ENCODE peak calls at places on chromosomes 12 and 14, in four cellular contexts. E, G, R and M are unnamed samples.

GRCh38 chr12:17950898-17951297 is 139.1 kb downstream of the RERGL start:
- DNase-seq in E (no peak), G (no peak), R (peak), M (no peak)

GRCh38 chr14:61147898-61148549 is 133.1 kb downstream of the TMEM30B start:
- DNase-seq in E (peak), G (peak), R (peak), M (peak)

GRCh38 chr12:127108360-127109215 is 1158.4 kb upstream of the TMEM132C start:
- DNase-seq in E (peak), G (peak), R (no peak), M (peak)

GRCh38 chr12:109241936-109242335 is 67.1 kb downstream of the FOXN4 start:
- DNase-seq in E (no peak), G (no peak), R (no peak), M (no peak)

GRCh38 chr12:26471560-26471959 is 276.2 kb downstream of the SSPN start:
- DNase-seq in E (peak), G (peak), R (no peak), M (peak)

GRCh38 chr12:123912415-123913385 is 59.9 kb downstream of the CCDC92 start:
- DNase-seq in E (no peak), G (no peak), R (no peak), M (no peak)

GRCh38 chr14:54567634-54568561 is 970 bp downstream of the SAMD4A start:
- DNase-seq in E (peak), G (peak), R (peak), M (no peak)

GRCh38 chr14:99668998-99669314 is 15.1 kb upstream of the CYP46A1 start:
- DNase-seq in E (no peak), G (no peak), R (no peak), M (no peak)

GRCh38 chr12:39946361-39946948 is 159.4 kb downstream of the SLC2A13 start:
- DNase-seq in E (no peak), G (no peak), R (no peak), M (no peak)

GRCh38 chr14:53124778-53125177 is 28.3 kb downstream of the DDHD1 start:
- DNase-seq in E (no peak), G (no peak), R (no peak), M (no peak)

GRCh38 chr14:89214221-89214965 is 202.6 kb downstream of the FOXN3 start:
- DNase-seq in E (peak), G (peak), R (peak), M (no peak)

GRCh38 chr14:106547735-106548550 is 1021.6 kb downstream of the TMEM121 start:
- DNase-seq in E (no peak), G (no peak), R (no peak), M (no peak)

GRCh38 chr14:77243853-77244252 is 27.2 kb downstream of the NGB start:
- DNase-seq in E (no peak), G (no peak), R (no peak), M (no peak)

GRCh38 chr12:541676-542289 is 82.0 kb downstream of the B4GALNT3 start:
- DNase-seq in E (no peak), G (no peak), R (no peak), M (no peak)

GRCh38 chr12:77679701-77680100 is 151.0 kb upstream of the NAV3 start:
- DNase-seq in E (no peak), G (no peak), R (no peak), M (no peak)

GRCh38 chr14:72500234-72500838 is 393.6 kb downstream of the DPF3 start:
- DNase-seq in E (no peak), G (no peak), R (no peak), M (no peak)

GRCh38 chr12:108773798-108774788 is 42.8 kb upstream of the CORO1C start:
- DNase-seq in E (peak), G (peak), R (peak), M (peak)

GRCh38 chr12:15848606-15849005 is 33.6 kb upstream of the STRAP start:
- DNase-seq in E (no peak), G (no peak), R (no peak), M (no peak)

GRCh38 chr14:23446291-23446851 is 10.9 kb upstream of the MYH7 start:
- DNase-seq in E (no peak), G (no peak), R (no peak), M (no peak)

GRCh38 chr14:104287301-104288009 is 149.1 kb downstream of the KIF26A start:
- DNase-seq in E (no peak), G (no peak), R (no peak), M (no peak)

GRCh38 chr14:26707234-26707633 is 109.4 kb upstream of the NOVA1 start:
- DNase-seq in E (peak), G (no peak), R (no peak), M (no peak)

GRCh38 chr12:106753526-106753925 is 21.0 kb upstream of the RIC8B start:
- DNase-seq in E (no peak), G (no peak), R (no peak), M (no peak)

GRCh38 chr14:51653096-51653814 is 1.5 kb downstream of the FRMD6 start:
- DNase-seq in E (peak), G (peak), R (peak), M (peak)

GRCh38 chr14:22630486-22630885 is 13.7 kb downstream of the OR6J1 start:
- DNase-seq in E (peak), G (peak), R (no peak), M (peak)

GRCh38 chr14:31692376-31692781 is 131.2 kb downstream of the NUBPL start:
- DNase-seq in E (peak), G (peak), R (no peak), M (peak)

GRCh38 chr14:35932659-35933159 is 106.6 kb downstream of the BRMS1L start:
- DNase-seq in E (no peak), G (no peak), R (no peak), M (no peak)

GRCh38 chr12:121284551-121285390 is 11.7 kb downstream of the CAMKK2 start:
- DNase-seq in E (no peak), G (peak), R (peak), M (no peak)

GRCh38 chr12:121282072-121282742 is 14.3 kb downstream of the CAMKK2 start:
- DNase-seq in E (no peak), G (no peak), R (no peak), M (no peak)

GRCh38 chr12:121285856-121286255 is 10.7 kb downstream of the CAMKK2 start:
- DNase-seq in E (no peak), G (no peak), R (no peak), M (no peak)

GRCh38 chr12:121283841-121284240 is 12.7 kb downstream of the CAMKK2 start:
- DNase-seq in E (no peak), G (no peak), R (no peak), M (no peak)

DNA sequence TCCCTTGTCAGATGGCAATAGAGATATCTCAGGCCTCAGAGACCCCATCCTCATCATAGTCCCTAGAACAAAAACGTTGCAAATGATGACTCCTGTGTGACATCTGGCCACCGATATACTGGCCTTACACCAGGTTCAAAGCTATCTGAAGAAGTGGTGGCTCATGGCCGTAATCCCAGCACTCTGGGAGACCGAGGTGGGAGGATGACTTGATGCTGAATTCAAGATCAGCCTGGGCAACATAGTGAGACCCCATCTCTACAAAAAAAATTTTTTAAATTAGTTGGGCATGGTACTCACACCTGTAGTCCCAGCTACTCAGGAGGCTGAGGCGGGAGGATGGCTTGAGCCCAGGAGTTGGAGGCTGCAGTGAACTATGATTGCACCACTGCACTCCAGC is 13.1 kb downstream of the CAMKK2 start:
- DNase-seq in E (no peak), G (no peak), R (no peak), M (no peak)
- H3K4me3 ChIP-seq in E (no peak), G (no peak), R (no peak), M (no peak)

DNA sequence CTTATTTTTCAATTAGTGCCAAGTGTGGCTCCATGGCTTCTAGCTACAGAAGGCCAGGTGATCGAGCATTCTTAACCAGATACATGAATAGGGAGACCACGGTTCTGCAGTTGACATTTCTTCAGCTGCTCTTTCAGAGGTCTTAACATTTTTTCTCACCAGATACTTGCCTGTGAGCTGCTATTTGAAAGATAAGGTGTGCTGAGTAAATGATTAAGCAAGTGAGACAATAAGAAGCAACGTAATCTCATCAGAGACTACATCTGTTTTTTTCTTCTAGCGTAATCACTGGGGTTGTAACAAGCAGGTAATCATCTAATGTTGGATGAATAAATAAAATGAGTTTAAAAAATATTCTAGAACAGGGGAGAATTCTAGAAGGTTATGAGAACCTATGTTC is 912.9 kb downstream of the DIO2 start:
- DNase-seq in E (no peak), G (no peak), R (no peak), M (no peak)
- H3K4me3 ChIP-seq in E (no peak), G (no peak), R (no peak), M (no peak)

DNA sequence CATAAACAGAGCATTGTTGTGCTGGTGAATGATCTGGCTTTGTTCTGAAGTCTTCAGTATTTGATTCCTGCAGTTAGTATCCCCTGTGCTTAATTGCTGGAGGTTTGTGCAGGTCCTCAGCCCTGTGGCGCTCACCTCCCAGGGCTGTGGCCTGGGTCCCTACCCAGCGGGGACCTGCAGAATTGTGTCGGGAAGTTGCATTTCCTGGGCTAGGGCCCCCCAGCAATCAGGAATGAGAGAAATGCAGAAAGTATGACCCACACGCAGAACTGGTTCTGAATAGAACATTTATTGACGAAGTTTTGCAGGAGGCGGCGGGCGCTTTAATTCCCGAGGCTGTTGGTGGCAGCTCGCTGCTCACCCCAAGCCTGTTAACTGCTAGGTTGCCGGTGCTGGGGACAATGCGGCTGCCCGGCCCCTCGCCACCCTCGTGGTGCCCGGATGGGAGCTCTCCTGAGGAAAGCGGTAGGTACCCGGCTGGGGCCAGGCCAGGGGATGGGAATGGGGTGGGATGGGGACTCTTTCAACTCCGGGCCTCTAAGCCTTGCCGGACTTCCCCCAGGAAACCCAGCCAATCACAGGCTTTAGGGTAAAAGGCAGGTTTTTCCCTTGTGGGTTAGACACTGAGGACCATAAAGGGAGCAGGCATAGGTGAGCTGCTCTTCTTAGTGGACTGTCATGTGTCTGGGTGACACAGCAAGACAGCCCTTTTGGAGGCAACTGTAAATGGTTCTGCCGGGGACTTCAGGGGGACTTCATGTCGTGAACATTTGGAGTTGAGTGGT is 11.6 kb downstream of the PLEKHG3 start:
- DNase-seq in E (no peak), G (peak), R (no peak), M (no peak)
- H3K4me3 ChIP-seq in E (no peak), G (peak), R (no peak), M (peak)

GRCh38 chr14:102121567-102121966 is 18.1 kb upstream of the WDR20 start:
- DNase-seq in E (no peak), G (no peak), R (no peak), M (no peak)
- H3K4me3 ChIP-seq in E (no peak), G (no peak), R (no peak), M (no peak)

DNA sequence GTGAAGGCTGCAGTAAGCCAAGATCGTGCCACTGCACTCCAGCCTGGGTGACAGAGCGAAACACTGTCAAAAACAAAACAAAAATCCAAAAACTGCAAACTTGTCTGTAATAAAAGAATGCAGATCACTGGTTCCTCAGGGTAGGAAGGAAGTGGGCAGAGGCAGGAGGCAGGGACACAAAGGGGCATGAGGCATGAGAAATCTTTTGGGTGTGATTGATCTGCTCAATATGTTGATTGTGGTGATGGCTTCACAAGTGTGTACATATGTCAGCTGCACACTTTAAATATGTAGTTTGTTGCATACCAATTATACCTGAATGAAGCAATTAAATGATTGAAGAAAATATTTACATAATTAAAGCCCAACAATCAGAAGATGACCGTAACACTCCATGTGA is 117.6 kb downstream of the CMAS start:
- DNase-seq in E (no peak), G (no peak), R (no peak), M (no peak)
- H3K4me3 ChIP-seq in E (no peak), G (no peak), R (no peak), M (no peak)

DNA sequence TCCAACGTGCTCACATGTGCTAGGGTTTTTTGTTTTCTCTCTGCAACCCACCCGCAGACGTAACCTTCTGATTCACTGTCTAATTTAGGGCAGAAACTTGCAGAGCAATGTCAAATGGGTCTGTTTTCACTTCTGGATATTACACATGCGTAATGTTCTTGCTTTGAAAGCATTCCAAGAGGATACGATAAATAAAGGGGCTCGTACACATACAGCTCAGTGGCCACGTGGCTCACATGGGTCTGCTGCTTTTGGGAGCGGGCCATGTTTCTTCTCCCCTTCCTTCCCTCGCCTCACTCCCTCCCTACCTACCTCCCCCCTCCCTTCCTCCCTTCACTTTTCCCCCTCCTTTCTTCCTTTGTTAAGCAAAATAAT is 23.4 kb downstream of the CACNA1C start:
- DNase-seq in E (peak), G (peak), R (no peak), M (no peak)
- H3K4me3 ChIP-seq in E (no peak), G (no peak), R (no peak), M (no peak)